ENCODE peak calls at places on chromosomes 16 and 17, in five cellular contexts. T is HepG2, P is GM12878, H is K562, Y is SK-N-SH. I is an unnamed sample.

GRCh38 chr16:11078812-11079459 is 134.6 kb downstream of the CLEC16A start:
- DNase-seq in T (no peak), P (no peak), H (no peak), Y (peak), I (no peak)

GRCh38 chr16:55403464-55403863 is 75.5 kb upstream of the MMP2 start:
- DNase-seq in T (no peak), P (no peak), H (no peak), Y (no peak), I (no peak)

GRCh38 chr16:50304467-50305440 is 38.4 kb downstream of the ADCY7 start:
- DNase-seq in T (no peak), P (no peak), H (no peak), Y (peak), I (no peak)

GRCh38 chr17:50359998-50360461 is 13.0 kb downstream of the MRPL27 start:
- DNase-seq in T (no peak), P (no peak), H (no peak), Y (no peak), I (no peak)

GRCh38 chr16:79083879-79084278 is 516.7 kb downstream of the MAF start:
- DNase-seq in T (no peak), P (no peak), H (no peak), Y (no peak), I (no peak)

GRCh38 chr17:37067555-37068111 is 118.9 kb downstream of the AATF start:
- DNase-seq in T (peak), P (no peak), H (peak), Y (peak), I (no peak)

GRCh38 chr17:45992175-45992574 is 6.9 kb upstream of the STH start:
- DNase-seq in T (no peak), P (no peak), H (no peak), Y (no peak), I (no peak)

GRCh38 chr16:50507397-50507796 is 40.8 kb upstream of the NKD1 start:
- DNase-seq in T (no peak), P (no peak), H (no peak), Y (no peak), I (no peak)

GRCh38 chr17:77644981-77645380 is 313.5 kb upstream of the TNRC6C start:
- DNase-seq in T (no peak), P (no peak), H (peak), Y (no peak), I (no peak)

GRCh38 chr16:75244844-75245758 is 6.3 kb downstream of the BCAR1 start:
- DNase-seq in T (peak), P (no peak), H (no peak), Y (peak), I (no peak)

GRCh38 chr17:77666881-77667395 is 291.6 kb upstream of the TNRC6C start:
- DNase-seq in T (no peak), P (no peak), H (no peak), Y (no peak), I (no peak)

GRCh38 chr17:17175340-17175739 is 30.8 kb downstream of the PLD6 start:
- DNase-seq in T (no peak), P (no peak), H (no peak), Y (no peak), I (no peak)

GRCh38 chr17:4033751-4034251 is 69.6 kb upstream of the ATP2A3 start:
- DNase-seq in T (peak), P (no peak), H (no peak), Y (no peak), I (no peak)

GRCh38 chr17:9024497-9024896 is 3.2 kb downstream of the NTN1 start:
- DNase-seq in T (no peak), P (no peak), H (no peak), Y (no peak), I (no peak)

GRCh38 chr17:82296511-82297279 is 20.7 kb downstream of the CD7 start:
- DNase-seq in T (no peak), P (no peak), H (no peak), Y (no peak), I (no peak)

GRCh38 chr16:4360538-4361021 is 9.5 kb upstream of the PAM16 start:
- DNase-seq in T (no peak), P (no peak), H (peak), Y (peak), I (no peak)

GRCh38 chr16:31458073-31458834 is 1.0 kb upstream of the ARMC5 start:
- DNase-seq in T (peak), P (no peak), H (peak), Y (peak), I (peak)

GRCh38 chr17:16941643-16942042 is 30.3 kb downstream of the TNFRSF13B start:
- DNase-seq in T (no peak), P (no peak), H (no peak), Y (no peak), I (no peak)

GRCh38 chr16:84482951-84483881 is 21.2 kb downstream of the MEAK7 start:
- DNase-seq in T (no peak), P (no peak), H (no peak), Y (no peak), I (peak)

GRCh38 chr17:3963214-3964201 is 729 bp downstream of the ATP2A3 start:
- DNase-seq in T (no peak), P (no peak), H (peak), Y (peak), I (peak)

GRCh38 chr17:18185391-18185790 is 1.8 kb downstream of the ALKBH5 start:
- DNase-seq in T (no peak), P (no peak), H (no peak), Y (no peak), I (no peak)

GRCh38 chr16:85491798-85492616 is 121.1 kb upstream of the GSE1 start:
- DNase-seq in T (peak), P (no peak), H (peak), Y (no peak), I (no peak)

GRCh38 chr17:61337247-61337812 is 62.3 kb upstream of the TBX2 start:
- DNase-seq in T (no peak), P (no peak), H (no peak), Y (no peak), I (no peak)

GRCh38 chr16:4094138-4094773 is 22.0 kb downstream of the ADCY9 start:
- DNase-seq in T (peak), P (no peak), H (no peak), Y (no peak), I (no peak)

GRCh38 chr16:70437017-70437581 is 1.8 kb downstream of the ST3GAL2 start:
- DNase-seq in T (peak), P (no peak), H (peak), Y (peak), I (peak)

GRCh38 chr17:17214646-17215436 is 8.7 kb upstream of the PLD6 start:
- DNase-seq in T (no peak), P (no peak), H (no peak), Y (no peak), I (no peak)

GRCh38 chr16:15701975-15702970 is 52.2 kb downstream of the NDE1 start:
- DNase-seq in T (no peak), P (no peak), H (no peak), Y (no peak), I (no peak)

GRCh38 chr16:50621452-50621792 is 59.7 kb downstream of the SNX20 start:
- DNase-seq in T (no peak), P (no peak), H (no peak), Y (no peak), I (no peak)

GRCh38 chr16:30115238-30115637 is 1.9 kb upstream of the GDPD3 start:
- DNase-seq in T (no peak), P (no peak), H (no peak), Y (no peak), I (no peak)

GRCh38 chr16:26995522-26995921 is 71.2 kb upstream of the C16orf82 start:
- DNase-seq in T (no peak), P (no peak), H (no peak), Y (no peak), I (no peak)

GRCh38 chr16:84788968-84789371 is 30.8 kb upstream of the CRISPLD2 start:
- DNase-seq in T (no peak), P (no peak), H (no peak), Y (peak), I (no peak)

GRCh38 chr16:6125483-6126259 is 1028.1 kb upstream of the EEF2KMT start:
- DNase-seq in T (no peak), P (no peak), H (no peak), Y (no peak), I (no peak)

GRCh38 chr17:29291163-29291752 is 2.7 kb downstream of the NUFIP2 start:
- DNase-seq in T (peak), P (peak), H (peak), Y (peak), I (no peak)

GRCh38 chr17:49339359-49339758 is 22.7 kb downstream of the ZNF652 start:
- DNase-seq in T (no peak), P (no peak), H (peak), Y (no peak), I (no peak)

GRCh38 chr17:49342575-49342936 is 19.5 kb downstream of the ZNF652 start:
- DNase-seq in T (no peak), P (no peak), H (no peak), Y (no peak), I (no peak)

GRCh38 chr17:49338883-49339282 is 23.2 kb downstream of the ZNF652 start:
- DNase-seq in T (no peak), P (no peak), H (peak), Y (no peak), I (no peak)

GRCh38 chr17:49343273-49343672 is 18.8 kb downstream of the ZNF652 start:
- DNase-seq in T (no peak), P (no peak), H (no peak), Y (no peak), I (no peak)

GRCh38 chr17:49341356-49341755 is 20.7 kb downstream of the ZNF652 start:
- DNase-seq in T (no peak), P (no peak), H (no peak), Y (no peak), I (no peak)
- TF ChIP-seq MAX in T (no peak), P (no peak), H (no peak), Y (no peak), I (no peak)

DNA sequence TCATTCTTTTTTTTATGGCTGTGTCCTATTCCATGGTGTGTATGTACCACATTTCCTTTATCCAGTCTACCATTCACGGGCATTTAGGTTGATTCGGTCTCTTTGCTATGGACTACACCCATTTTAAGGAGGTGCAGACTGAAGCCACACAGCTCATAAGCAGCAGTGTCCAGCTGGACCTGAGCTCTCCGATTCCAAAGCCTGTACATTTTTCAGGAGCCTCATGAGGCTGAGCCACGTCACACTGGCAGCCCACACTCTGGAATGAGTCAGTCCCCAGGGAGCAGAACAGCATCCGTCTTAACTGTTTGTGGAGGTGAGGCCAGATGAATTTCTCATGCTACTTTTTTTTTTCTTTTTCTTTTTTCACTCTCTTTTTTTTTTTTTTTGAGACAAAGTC is 116.1 kb downstream of the C16orf95 start:
- DNase-seq in T (no peak), P (no peak), H (no peak), Y (no peak), I (no peak)
- TF ChIP-seq GABPA in T (no peak), P (no peak), H (no peak), Y (no peak), I (no peak)

DNA sequence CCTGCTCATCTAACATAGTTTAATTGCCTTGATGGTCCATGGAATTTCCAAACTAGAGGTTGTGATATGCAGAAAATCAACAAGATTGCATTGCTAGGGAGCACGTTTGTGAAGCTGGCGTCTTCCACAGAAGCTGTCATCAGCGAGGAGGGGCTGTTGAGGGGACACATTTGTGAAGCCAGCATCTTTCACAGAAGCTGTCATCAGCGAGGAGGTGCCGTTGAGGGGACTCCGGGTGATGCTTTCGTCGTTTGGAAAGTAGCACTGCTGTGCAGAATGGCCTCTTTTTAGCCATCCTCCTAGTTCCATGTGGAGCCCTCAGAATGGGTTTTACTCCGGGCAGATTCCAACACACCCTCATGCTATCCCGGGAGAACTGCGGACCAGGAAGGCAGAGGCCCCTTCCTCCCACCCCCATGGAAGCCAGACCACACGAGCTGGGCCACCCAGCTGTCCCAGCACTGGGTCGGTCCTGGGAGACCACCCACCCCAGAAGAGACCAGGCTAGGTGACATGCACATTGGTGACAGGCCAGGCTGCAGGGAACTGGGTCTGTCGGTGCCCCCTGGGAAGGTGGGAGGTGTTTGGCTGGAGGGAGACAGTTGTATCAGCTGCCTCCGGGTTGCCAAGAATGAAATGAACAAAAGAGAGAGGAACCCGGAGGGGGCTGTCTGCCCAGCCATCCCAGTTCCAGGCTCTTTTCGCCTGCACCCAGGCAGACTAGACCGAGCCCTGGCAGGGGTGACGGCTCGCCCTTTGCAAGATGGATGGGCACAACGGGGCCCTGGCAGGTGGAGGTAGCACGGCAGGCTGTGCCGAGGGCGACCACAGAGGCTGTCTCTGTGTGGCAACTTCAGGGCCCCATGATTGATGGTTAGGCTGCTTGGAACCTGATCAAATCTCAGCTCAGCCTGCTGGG is 119.4 kb upstream of the CHMP6 start:
- DNase-seq in T (no peak), P (no peak), H (no peak), Y (no peak), I (no peak)
- TF ChIP-seq MAX in T (no peak), P (no peak), H (no peak), Y (no peak), I (no peak)

DNA sequence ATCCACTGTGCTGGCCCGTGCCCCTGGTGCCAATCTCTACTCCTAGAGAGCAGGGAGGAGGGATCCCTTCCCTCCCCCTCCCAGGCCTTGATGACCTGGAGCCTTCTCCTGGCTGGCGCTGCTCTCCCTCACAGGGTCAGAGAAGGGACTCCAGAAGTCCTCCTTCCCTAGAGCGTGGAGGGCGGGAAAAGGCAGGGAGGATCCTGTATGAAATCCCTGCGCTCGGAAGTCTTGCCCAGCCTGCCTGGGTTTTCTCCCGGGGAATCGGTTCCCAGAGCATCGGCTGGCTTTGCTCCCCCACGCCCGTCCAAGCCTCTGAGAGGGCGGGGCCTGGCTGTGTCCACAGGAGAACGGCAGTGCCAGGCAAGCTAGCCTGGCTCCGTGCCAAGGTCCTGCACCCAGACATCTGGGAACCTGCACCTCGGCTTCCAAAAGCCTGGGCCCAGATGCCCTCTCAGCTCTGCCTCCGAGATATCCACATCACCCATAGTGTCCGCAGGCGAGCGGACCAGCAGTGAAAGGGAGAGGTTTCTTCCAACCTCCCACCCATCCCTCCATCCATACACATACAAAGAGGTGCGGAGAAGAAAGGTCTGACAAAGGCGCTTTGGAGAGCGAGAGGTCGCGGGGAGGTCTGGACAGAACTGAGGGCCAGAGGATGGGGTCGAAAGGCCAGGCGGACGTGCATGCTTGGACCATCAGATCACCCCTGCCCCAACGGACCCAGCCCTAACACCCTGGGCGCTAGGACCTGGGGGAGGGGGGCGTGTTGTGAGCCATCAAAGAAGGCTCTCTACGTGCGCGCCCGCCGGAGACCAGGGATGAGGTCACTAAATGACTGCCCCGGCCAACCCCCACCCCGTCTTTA is 1.1 kb downstream of the MPP2 start:
- DNase-seq in T (peak), P (no peak), H (no peak), Y (peak), I (peak)
- TF ChIP-seq GABPA in T (no peak), P (no peak), H (no peak), Y (no peak), I (no peak)

DNA sequence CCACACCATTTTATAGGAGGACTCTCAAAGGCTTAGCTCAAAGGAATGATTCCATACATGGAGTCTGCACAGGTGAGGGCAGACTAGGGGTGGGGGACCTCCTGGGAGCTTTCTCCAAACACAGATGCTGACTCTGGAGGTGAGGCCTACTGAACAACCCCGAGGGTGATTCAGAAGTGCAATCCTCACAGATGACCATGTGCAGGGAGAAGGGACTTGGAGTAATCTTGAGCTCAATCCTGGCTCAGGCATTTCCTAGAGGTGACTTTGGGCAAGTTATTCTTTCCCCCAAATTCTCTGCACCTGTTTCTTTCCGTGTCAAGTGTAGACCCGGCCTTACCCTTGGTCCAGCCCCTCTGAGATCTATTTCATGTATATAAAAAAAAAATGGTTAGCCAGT is 401.5 kb downstream of the SLC39A11 start:
- DNase-seq in T (no peak), P (no peak), H (no peak), Y (no peak), I (no peak)
- TF ChIP-seq MAX in T (no peak), P (no peak), H (no peak), Y (no peak), I (no peak)

GRCh38 chr16:89197033-89197632 is 3.2 kb downstream of the SLC22A31 start:
- DNase-seq in T (no peak), P (no peak), H (no peak), Y (peak), I (no peak)
- TF ChIP-seq GABPA in T (no peak), P (no peak), H (no peak), Y (no peak), I (no peak)

GRCh38 chr16:67211674-67212073 is 12.7 kb downstream of the ELMO3 start:
- DNase-seq in T (no peak), P (no peak), H (no peak), Y (no peak), I (no peak)

GRCh38 chr16:67210069-67210937 is 11.4 kb downstream of the ELMO3 start:
- DNase-seq in T (peak), P (no peak), H (no peak), Y (no peak), I (no peak)

GRCh38 chr16:67213197-67214019 is 13.5 kb upstream of the TMEM208 start:
- DNase-seq in T (no peak), P (no peak), H (no peak), Y (no peak), I (no peak)

GRCh38 chr16:67215690-67216089 is 11.2 kb upstream of the TMEM208 start:
- DNase-seq in T (no peak), P (no peak), H (no peak), Y (no peak), I (no peak)

DNA sequence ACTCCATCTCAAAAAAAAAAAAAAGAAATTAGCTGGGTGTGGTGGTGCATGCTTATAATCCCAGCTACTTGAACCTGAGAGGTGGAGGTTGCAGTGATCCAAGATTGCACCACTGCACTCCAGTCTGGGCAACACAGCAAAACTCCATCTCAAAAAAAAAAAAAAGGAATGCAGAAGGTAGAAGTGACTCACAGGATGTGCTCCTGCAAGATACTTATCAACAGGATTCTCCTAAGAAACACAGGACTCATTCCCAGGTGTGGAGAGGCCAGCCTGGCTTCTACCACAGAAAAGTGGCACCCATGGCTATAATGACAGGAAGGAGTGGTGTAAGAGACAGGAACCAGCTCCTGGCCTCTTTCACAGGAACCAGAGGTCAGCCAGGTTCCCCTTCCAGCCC is 13.8 kb downstream of the ELMO3 start:
- DNase-seq in T (no peak), P (no peak), H (no peak), Y (no peak), I (no peak)
- TF ChIP-seq MAX in T (no peak), P (no peak), H (no peak), Y (no peak), I (no peak)

GRCh38 chr17:34067009-34067408 is 188.1 kb upstream of the CCL2 start:
- DNase-seq in T (no peak), P (no peak), H (no peak), Y (no peak), I (no peak)
- TF ChIP-seq GABPA in T (no peak), P (no peak), H (no peak), Y (no peak), I (no peak)

GRCh38 chr17:57862990-57863667 is 13.3 kb upstream of the MRPS23 start:
- DNase-seq in T (peak), P (no peak), H (peak), Y (peak), I (no peak)
- TF ChIP-seq MAX in T (no peak), P (no peak), H (no peak), Y (no peak), I (no peak)